ENCODE peak calls at places on chromosome 1, in five cellular contexts. H is CD8-positive, alpha-beta memory T cell; S is left ventricle myocardium inferior; R is lower lobe of right lung; J is ovary. Q is an unnamed sample. For H3K9me3, the result is how much of the 10 kb centered on the place peaks cover.

GRCh38 chr1:94753171-94753972 is 66.8 kb upstream of the SLC44A3 start:
- DNase-seq in H (no peak), S (peak), R (no peak), J (peak), Q (no peak)

GRCh38 chr1:99643021-99643779 is 2.7 kb upstream of the PALMD start:
- DNase-seq in H (no peak), S (no peak), R (no peak), J (no peak), Q (no peak)

GRCh38 chr1:54506594-54506993 is 41.4 kb upstream of the ACOT11 start:
- DNase-seq in H (no peak), S (no peak), R (no peak), J (no peak), Q (no peak)

GRCh38 chr1:246035060-246035531 is 472.0 kb downstream of the SMYD3 start:
- DNase-seq in H (no peak), S (no peak), R (no peak), J (no peak), Q (no peak)

GRCh38 chr1:42152907-42153597 is at the start of gene GUCA2B:
- DNase-seq in H (no peak), S (no peak), R (no peak), J (no peak), Q (no peak)

GRCh38 chr1:201482755-201483154 is 13.8 kb upstream of the PHLDA3 start:
- DNase-seq in H (no peak), S (no peak), R (no peak), J (no peak), Q (no peak)

GRCh38 chr1:64235910-64236309 is 32.5 kb downstream of the UBE2U start:
- DNase-seq in H (no peak), S (no peak), R (no peak), J (no peak), Q (no peak)

GRCh38 chr1:36448530-36449051 is 1.7 kb downstream of the OSCP1 start:
- DNase-seq in H (no peak), S (no peak), R (no peak), J (no peak), Q (no peak)

GRCh38 chr1:55478742-55479141 is 263.6 kb upstream of the USP24 start:
- DNase-seq in H (no peak), S (no peak), R (no peak), J (no peak), Q (no peak)

GRCh38 chr1:8382051-8382505 is 64.2 kb downstream of the SLC45A1 start:
- DNase-seq in H (no peak), S (no peak), R (no peak), J (no peak), Q (no peak)

GRCh38 chr1:18877282-18877681 is 17.8 kb upstream of the TAS1R2 start:
- DNase-seq in H (no peak), S (no peak), R (no peak), J (no peak), Q (no peak)

GRCh38 chr1:234887026-234887910 is 241.4 kb downstream of the TOMM20 start:
- DNase-seq in H (no peak), S (peak), R (no peak), J (no peak), Q (no peak)

GRCh38 chr1:201222125-201222524 is 31.5 kb downstream of the IGFN1 start:
- DNase-seq in H (no peak), S (no peak), R (no peak), J (no peak), Q (no peak)

DNA sequence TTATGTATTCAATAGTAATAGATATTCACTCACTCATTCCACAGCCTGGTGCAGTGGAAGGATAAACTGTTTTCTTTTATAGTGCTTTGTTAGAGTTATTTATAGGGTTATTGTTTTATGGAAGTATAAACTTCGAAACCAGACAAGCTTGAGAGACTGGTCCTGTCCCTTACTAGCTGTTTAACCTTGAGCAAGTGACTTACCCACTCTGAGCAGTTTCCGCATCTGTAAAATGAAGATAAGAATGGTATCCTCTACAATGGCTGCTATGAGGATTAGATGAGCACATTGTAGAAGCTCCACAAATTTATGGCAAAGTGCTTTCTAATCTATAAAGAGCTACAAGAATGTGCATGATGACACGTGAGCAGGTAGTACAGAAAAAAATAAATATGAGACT is 30.8 kb upstream of the EPS15 start:
- DNase-seq in H (no peak), S (no peak), R (no peak), J (no peak), Q (no peak)
- H3K9me3 ChIP-seq in H (under half), S (under half), R (under half), J (under half), Q (under half)

DNA sequence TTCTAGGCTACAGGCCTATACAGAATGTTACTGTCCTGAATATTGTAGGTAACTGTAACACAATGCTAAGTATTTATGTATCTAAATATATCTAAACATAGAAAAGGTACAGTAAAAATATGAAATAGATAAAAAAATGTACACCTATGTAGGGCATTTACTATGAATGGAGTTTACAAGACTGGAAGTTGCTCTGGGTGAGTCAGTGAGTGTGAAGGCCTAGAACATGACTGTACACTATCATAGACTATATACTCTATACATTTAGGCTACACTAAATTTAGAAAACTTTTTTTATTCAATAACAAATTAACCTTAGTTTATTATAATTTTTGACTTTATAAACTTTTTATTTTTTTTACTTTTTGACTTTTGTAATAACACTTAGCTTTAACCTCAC is 136.9 kb downstream of the DUSP10 start:
- DNase-seq in H (no peak), S (no peak), R (no peak), J (no peak), Q (no peak)
- H3K9me3 ChIP-seq in H (under half), S (under half), R (under half), J (under half), Q (under half)

GRCh38 chr1:152861374-152861773 is 1.6 kb downstream of the LCE7A start:
- DNase-seq in H (no peak), S (no peak), R (no peak), J (no peak), Q (no peak)

GRCh38 chr1:152859696-152860095 is at the start of gene LCE7A:
- DNase-seq in H (no peak), S (no peak), R (no peak), J (no peak), Q (no peak)

GRCh38 chr1:152858062-152858461 is 1.7 kb upstream of the LCE7A start:
- DNase-seq in H (no peak), S (no peak), R (no peak), J (no peak), Q (no peak)

GRCh38 chr1:152860129-152860528 is 333 bp downstream of the LCE7A start:
- DNase-seq in H (no peak), S (no peak), R (no peak), J (no peak), Q (no peak)

DNA sequence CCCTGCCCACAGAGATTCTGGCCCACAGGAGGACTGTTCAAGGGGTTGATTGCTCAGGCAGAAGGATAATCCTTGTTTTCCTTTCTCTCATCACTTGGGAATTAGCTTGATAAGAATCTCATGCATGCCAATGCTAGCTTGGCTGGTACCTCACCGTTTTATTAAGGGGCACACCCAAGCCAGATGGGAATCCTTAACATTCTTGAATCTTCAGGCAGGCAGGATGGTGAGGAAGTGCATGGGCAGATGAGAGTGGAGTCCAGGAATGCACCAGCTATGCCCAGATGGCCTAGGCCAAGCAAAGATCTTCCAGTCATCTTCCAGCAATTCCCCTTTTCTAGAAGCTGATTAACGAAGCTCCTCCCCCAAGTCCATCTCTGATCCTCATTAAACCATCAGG is 4.1 kb upstream of the LCE7A start:
- DNase-seq in H (no peak), S (no peak), R (no peak), J (no peak), Q (no peak)
- H3K9me3 ChIP-seq in H (under half), S (under half), R (under half), J (under half), Q (under half)

GRCh38 chr1:204729516-204729915 is 44.0 kb upstream of the LRRN2 start:
- DNase-seq in H (no peak), S (no peak), R (no peak), J (no peak), Q (no peak)
- H3K9me3 ChIP-seq in H (under half), S (under half), R (under half), J (under half), Q (under half)

DNA sequence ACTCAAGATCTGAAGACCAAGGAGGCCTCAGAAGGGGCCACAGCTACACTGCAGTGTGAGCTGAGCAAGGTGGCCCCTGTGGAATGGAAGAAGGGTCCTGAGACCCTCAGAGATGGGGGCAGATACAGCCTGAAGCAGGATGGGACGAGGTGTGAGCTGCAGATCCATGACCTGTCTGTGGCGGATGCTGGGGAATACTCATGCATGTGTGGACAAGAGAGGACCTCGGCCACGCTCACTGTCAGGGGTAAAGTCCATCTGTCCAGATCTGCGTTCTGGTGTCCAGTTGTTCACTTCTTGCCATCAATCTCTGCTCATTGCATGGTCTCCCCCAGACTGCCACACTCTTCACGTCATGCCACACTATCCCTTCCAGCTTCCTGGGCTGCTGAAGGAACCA is 90.6 kb downstream of the OBSCN start:
- DNase-seq in H (no peak), S (no peak), R (peak), J (peak), Q (no peak)
- H3K9me3 ChIP-seq in H (under half), S (under half), R (under half), J (under half), Q (under half)

GRCh38 chr1:125087247-125087646 is 3902.5 kb downstream of the SRGAP2C start:
- DNase-seq in H (no peak), S (no peak), R (no peak), J (no peak), Q (no peak)

GRCh38 chr1:125080077-125080476 is 3895.3 kb downstream of the SRGAP2C start:
- DNase-seq in H (no peak), S (no peak), R (no peak), J (no peak), Q (no peak)

GRCh38 chr1:125087691-125088090 is 3902.9 kb downstream of the SRGAP2C start:
- DNase-seq in H (no peak), S (no peak), R (no peak), J (no peak), Q (no peak)

GRCh38 chr1:125086611-125087010 is 3901.8 kb downstream of the SRGAP2C start:
- DNase-seq in H (no peak), S (no peak), R (no peak), J (peak), Q (no peak)

GRCh38 chr1:125085720-125086591 is 3901.2 kb downstream of the SRGAP2C start:
- DNase-seq in H (peak), S (no peak), R (no peak), J (peak), Q (no peak)
- H3K9me3 ChIP-seq in H (under half), S (under half), R (under half), J (under half), Q (under half)

DNA sequence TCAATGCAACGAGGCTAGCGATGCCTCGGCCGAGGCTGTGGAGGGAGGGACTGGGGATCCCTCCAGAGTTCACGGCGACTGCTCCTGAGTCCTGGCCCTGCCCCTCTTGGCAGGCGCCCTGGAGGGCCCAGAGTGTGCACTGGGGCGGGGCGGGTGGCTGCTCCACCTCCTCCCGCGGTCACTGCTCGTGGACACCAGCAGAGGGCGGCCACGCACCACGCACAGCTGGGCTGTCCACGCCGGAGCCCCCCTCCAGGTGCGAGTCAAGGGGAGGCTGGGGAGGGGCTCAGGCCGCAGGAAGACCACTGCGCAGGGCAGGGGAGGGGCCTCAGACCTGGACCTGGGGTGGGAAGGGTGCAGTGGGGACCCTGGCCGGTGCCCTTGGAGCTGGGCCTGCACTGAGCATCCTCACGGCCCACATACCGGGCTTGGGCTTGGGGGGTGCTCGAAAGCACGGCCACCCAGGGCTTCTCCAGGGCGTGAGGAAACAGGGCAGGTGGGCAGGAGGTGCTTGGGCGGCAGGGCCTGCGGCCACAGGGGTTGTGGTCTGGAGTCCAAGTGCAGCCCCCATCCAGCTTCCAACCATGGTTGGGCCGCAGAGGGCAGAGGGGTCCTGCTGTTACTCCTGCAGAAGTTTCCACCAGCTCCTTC is 20.6 kb upstream of the TTC34 start:
- DNase-seq in H (no peak), S (peak), R (peak), J (peak), Q (peak)
- H3K9me3 ChIP-seq in H (under half), S (under half), R (under half), J (under half), Q (under half)

GRCh38 chr1:79369091-79369490 is 362.6 kb upstream of the ADGRL4 start:
- DNase-seq in H (no peak), S (no peak), R (no peak), J (no peak), Q (no peak)
- H3K9me3 ChIP-seq in H (under half), S (under half), R (under half), J (under half), Q (under half)

GRCh38 chr1:186749820-186750219 is 69.6 kb upstream of the PTGS2 start:
- DNase-seq in H (no peak), S (no peak), R (no peak), J (no peak), Q (no peak)
- H3K9me3 ChIP-seq in H (under half), S (under half), R (under half), J (under half), Q (under half)

Q was measured in T-helper 17 cell.